ENCODE peak calls at places on chromosomes 2 and 18, in eight cellular contexts. O, P, X, B, C, E, D and Y are unnamed samples. For H3K4me1, the result is how much of the 10 kb centered on the place peaks cover.

GRCh38 chr18:13503839-13504238 is 222.5 kb downstream of the FAM210A start:
- DNase-seq in O (no peak), P (no peak), X (no peak), B (no peak), C (no peak), E (no peak), D (no peak), Y (no peak)

GRCh38 chr2:206092297-206092696 is 6.3 kb upstream of the INO80D start:
- DNase-seq in O (no peak), P (no peak), X (no peak), B (no peak), C (no peak), E (no peak), D (no peak), Y (no peak)

GRCh38 chr2:206296128-206296527 is 21.7 kb downstream of the ZDBF2 start:
- DNase-seq in O (peak), P (no peak), X (no peak), B (peak), C (no peak), E (no peak), D (no peak), Y (no peak)

GRCh38 chr2:223725494-223725893 is 111.9 kb downstream of the AP1S3 start:
- DNase-seq in O (peak), P (peak), X (peak), B (peak), C (no peak), E (peak), D (peak), Y (no peak)

GRCh38 chr2:159651884-159652283 is 35.5 kb upstream of the BAZ2B start:
- DNase-seq in O (no peak), P (no peak), X (no peak), B (no peak), C (no peak), E (no peak), D (no peak), Y (no peak)

GRCh38 chr2:205288681-205289080 is 393.6 kb upstream of the NRP2 start:
- DNase-seq in O (no peak), P (no peak), X (no peak), B (no peak), C (no peak), E (no peak), D (no peak), Y (no peak)

GRCh38 chr2:114127372-114127771 is 237.5 kb downstream of the ACTR3 start:
- DNase-seq in O (peak), P (no peak), X (no peak), B (no peak), C (no peak), E (no peak), D (no peak), Y (no peak)

GRCh38 chr2:217953011-217953481 is 49.7 kb downstream of the TNS1 start:
- DNase-seq in O (no peak), P (peak), X (peak), B (peak), C (no peak), E (no peak), D (no peak), Y (no peak)

GRCh38 chr2:207334631-207335371 is 169.1 kb upstream of the KLF7 start:
- DNase-seq in O (peak), P (peak), X (peak), B (peak), C (no peak), E (no peak), D (peak), Y (no peak)

GRCh38 chr2:152594792-152595191 is 122.5 kb downstream of the PRPF40A start:
- DNase-seq in O (no peak), P (no peak), X (no peak), B (peak), C (no peak), E (no peak), D (no peak), Y (no peak)

GRCh38 chr2:67842375-67842959 is 220.3 kb downstream of the C1D start:
- DNase-seq in O (no peak), P (no peak), X (no peak), B (no peak), C (no peak), E (no peak), D (no peak), Y (no peak)

GRCh38 chr2:529425-529824 is 147.8 kb downstream of the TMEM18 start:
- DNase-seq in O (peak), P (no peak), X (no peak), B (peak), C (no peak), E (no peak), D (no peak), Y (peak)

GRCh38 chr2:117523267-117523666 is 291.2 kb upstream of the DDX18 start:
- DNase-seq in O (no peak), P (peak), X (peak), B (peak), C (no peak), E (no peak), D (no peak), Y (no peak)

GRCh38 chr2:101230541-101230993 is 22.1 kb upstream of the CNOT11 start:
- DNase-seq in O (peak), P (no peak), X (no peak), B (peak), C (no peak), E (no peak), D (no peak), Y (no peak)

GRCh38 chr2:24926602-24927252 is 6.7 kb upstream of the ADCY3 start:
- DNase-seq in O (no peak), P (peak), X (peak), B (peak), C (no peak), E (no peak), D (peak), Y (peak)

GRCh38 chr2:201784547-201784946 is 3.8 kb upstream of the ALS2 start:
- DNase-seq in O (no peak), P (no peak), X (no peak), B (no peak), C (no peak), E (no peak), D (no peak), Y (no peak)

GRCh38 chr18:75364512-75364911 is 63.0 kb downstream of the SMIM21 start:
- DNase-seq in O (no peak), P (no peak), X (peak), B (no peak), C (no peak), E (no peak), D (no peak), Y (no peak)

GRCh38 chr18:30245756-30246515 is 796.6 kb downstream of the DSC3 start:
- DNase-seq in O (peak), P (no peak), X (no peak), B (no peak), C (no peak), E (no peak), D (no peak), Y (no peak)

GRCh38 chr2:152743004-152743403 is 24.6 kb downstream of the ARL6IP6 start:
- DNase-seq in O (peak), P (no peak), X (no peak), B (peak), C (no peak), E (peak), D (no peak), Y (no peak)

GRCh38 chr2:30113617-30114293 is 33.1 kb upstream of the YPEL5 start:
- DNase-seq in O (peak), P (no peak), X (peak), B (peak), C (no peak), E (no peak), D (no peak), Y (no peak)

GRCh38 chr2:226490172-226490571 is 309.4 kb downstream of the IRS1 start:
- DNase-seq in O (no peak), P (no peak), X (no peak), B (peak), C (no peak), E (no peak), D (no peak), Y (no peak)

GRCh38 chr18:36419188-36419912 is 121.8 kb downstream of the FHOD3 start:
- DNase-seq in O (peak), P (no peak), X (no peak), B (no peak), C (no peak), E (no peak), D (no peak), Y (no peak)

GRCh38 chr2:69798466-69798908 is 31.0 kb upstream of the GMCL1 start:
- DNase-seq in O (peak), P (peak), X (peak), B (no peak), C (no peak), E (no peak), D (no peak), Y (no peak)

GRCh38 chr2:236112466-236112865 is 55.7 kb downstream of the GBX2 start:
- DNase-seq in O (no peak), P (no peak), X (no peak), B (no peak), C (no peak), E (no peak), D (no peak), Y (no peak)

GRCh38 chr2:190181066-190181681 is 118.6 kb upstream of the MSTN start:
- DNase-seq in O (no peak), P (no peak), X (no peak), B (no peak), C (no peak), E (no peak), D (no peak), Y (no peak)

GRCh38 chr2:29769847-29770246 is 151.5 kb downstream of the ALK start:
- DNase-seq in O (no peak), P (no peak), X (no peak), B (no peak), C (no peak), E (no peak), D (no peak), Y (no peak)

GRCh38 chr2:149617057-149617456 is 29.5 kb upstream of the MMADHC start:
- DNase-seq in O (peak), P (no peak), X (no peak), B (peak), C (no peak), E (no peak), D (no peak), Y (no peak)

GRCh38 chr18:46555724-46556123 is 101.3 kb downstream of the LOXHD1 start:
- DNase-seq in O (no peak), P (no peak), X (no peak), B (peak), C (no peak), E (peak), D (peak), Y (no peak)

GRCh38 chr2:105385703-105386540 is 12.9 kb downstream of the FHL2 start:
- DNase-seq in O (no peak), P (no peak), X (no peak), B (no peak), C (no peak), E (no peak), D (no peak), Y (no peak)
- H3K4me1 ChIP-seq in O (under half), P (under half), X (under half), B (half or more), C (under half), E (under half), D (under half), Y (under half)

GRCh38 chr2:100142393-100142792 is at the start of gene AFF3:
- DNase-seq in O (no peak), P (no peak), X (no peak), B (no peak), C (no peak), E (no peak), D (no peak), Y (peak)

GRCh38 chr2:100140582-100140981 is 1.8 kb downstream of the AFF3 start:
- DNase-seq in O (no peak), P (no peak), X (no peak), B (no peak), C (no peak), E (no peak), D (no peak), Y (no peak)

GRCh38 chr2:100139114-100139513 is 3.3 kb downstream of the AFF3 start:
- DNase-seq in O (no peak), P (no peak), X (no peak), B (no peak), C (no peak), E (no peak), D (no peak), Y (no peak)

GRCh38 chr2:100137877-100138570 is 4.4 kb downstream of the AFF3 start:
- DNase-seq in O (no peak), P (no peak), X (no peak), B (no peak), C (no peak), E (no peak), D (no peak), Y (no peak)

DNA sequence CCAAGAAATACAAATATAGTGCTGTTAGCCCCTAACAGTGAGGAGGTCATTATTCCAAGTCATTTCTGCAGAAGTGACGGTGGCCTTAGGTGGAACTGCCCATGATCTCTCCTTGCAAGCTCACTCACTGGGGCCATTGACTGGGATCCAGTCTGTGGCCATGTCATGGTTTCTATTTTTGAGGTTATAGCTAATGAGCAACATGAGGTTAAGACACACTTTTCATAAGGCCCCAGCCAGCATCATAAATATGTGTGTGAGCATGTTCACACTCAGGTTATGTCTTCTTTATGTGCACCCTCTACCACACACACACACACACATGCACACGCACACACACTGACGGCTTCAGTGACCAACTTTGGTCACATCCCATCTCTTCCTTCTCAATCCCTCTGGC is 484 bp downstream of the AFF3 start:
- DNase-seq in O (no peak), P (no peak), X (no peak), B (no peak), C (no peak), E (no peak), D (no peak), Y (no peak)
- H3K4me1 ChIP-seq in O (under half), P (under half), X (under half), B (under half), C (under half), E (under half), D (under half), Y (under half)

GRCh38 chr2:28615691-28616090 is 119.8 kb downstream of the PLB1 start:
- DNase-seq in O (no peak), P (no peak), X (no peak), B (no peak), C (no peak), E (no peak), D (no peak), Y (no peak)
- H3K4me1 ChIP-seq in O (under half), P (under half), X (under half), B (under half), C (half or more), E (under half), D (under half), Y (half or more)

DNA sequence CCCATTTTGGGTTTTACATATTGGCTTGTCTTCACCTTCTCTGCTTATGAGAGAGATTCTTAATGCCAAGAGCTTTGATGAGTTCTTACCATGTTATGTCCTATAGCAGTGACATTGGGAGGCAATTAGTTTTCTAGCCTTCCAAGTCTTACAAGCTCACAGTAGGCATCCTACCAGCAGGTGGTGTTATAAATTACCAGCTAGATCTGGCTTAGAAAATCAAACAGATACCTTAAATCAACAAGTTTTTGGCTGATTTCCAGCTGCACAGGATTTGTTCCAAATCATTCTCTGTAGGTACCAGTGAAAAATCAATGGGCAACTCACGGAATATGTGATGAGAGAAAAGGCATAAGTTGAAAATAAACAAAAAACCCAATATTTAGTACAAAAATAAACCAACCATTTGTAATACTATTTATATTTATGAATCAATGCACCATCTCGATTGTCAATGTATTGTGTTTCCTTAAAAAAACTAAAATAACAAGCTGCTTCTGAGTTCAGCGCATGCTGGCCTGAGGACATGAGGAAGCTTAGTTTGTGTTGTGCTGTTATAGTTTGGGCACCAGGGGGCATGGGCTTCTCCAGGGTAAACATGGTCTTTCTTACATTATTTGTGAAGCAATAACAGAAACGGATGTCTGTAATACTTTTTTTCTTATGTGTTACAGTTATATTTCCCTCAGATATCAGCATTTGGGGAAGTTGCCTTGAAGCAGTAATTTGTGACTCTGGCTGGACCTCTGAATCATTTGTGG is 34.1 kb upstream of the NXPH2 start:
- DNase-seq in O (no peak), P (no peak), X (no peak), B (no peak), C (no peak), E (peak), D (peak), Y (no peak)
- H3K4me1 ChIP-seq in O (under half), P (under half), X (under half), B (under half), C (under half), E (under half), D (under half), Y (under half)

GRCh38 chr18:21652073-21652472 is 40.0 kb downstream of the SNRPD1 start:
- DNase-seq in O (no peak), P (no peak), X (no peak), B (no peak), C (no peak), E (no peak), D (no peak), Y (no peak)

DNA sequence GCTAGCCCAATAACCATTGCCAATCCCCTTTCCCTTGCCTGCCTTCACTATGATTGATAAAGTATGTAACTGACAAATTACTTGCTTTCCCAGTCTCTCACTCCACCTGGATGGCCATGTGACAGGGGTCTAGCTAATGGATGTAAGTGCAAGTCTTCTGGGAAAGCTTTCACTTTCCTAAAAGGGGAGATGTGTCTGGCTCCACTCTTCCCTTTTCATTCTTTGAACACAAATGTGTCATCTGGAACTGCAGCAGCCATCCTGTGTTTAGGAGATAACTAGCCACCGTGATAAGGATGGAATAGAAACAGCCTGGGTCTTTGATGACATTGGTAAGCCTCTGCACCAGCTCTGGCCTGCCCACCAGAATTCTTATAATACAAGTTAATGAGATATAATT is 38.2 kb downstream of the SNRPD1 start:
- DNase-seq in O (no peak), P (no peak), X (no peak), B (no peak), C (no peak), E (peak), D (no peak), Y (no peak)
- H3K4me1 ChIP-seq in O (under half), P (under half), X (under half), B (under half), C (under half), E (under half), D (under half), Y (under half)

GRCh38 chr2:221514305-221515040 is 57.6 kb downstream of the EPHA4 start:
- DNase-seq in O (no peak), P (no peak), X (no peak), B (no peak), C (no peak), E (no peak), D (no peak), Y (no peak)
- H3K4me1 ChIP-seq in O (under half), P (under half), X (under half), B (under half), C (under half), E (under half), D (under half), Y (under half)

GRCh38 chr2:85865539-85866164 is 23.1 kb downstream of the ST3GAL5 start:
- DNase-seq in O (no peak), P (no peak), X (no peak), B (peak), C (no peak), E (no peak), D (no peak), Y (no peak)
- H3K4me1 ChIP-seq in O (under half), P (under half), X (under half), B (under half), C (under half), E (under half), D (under half), Y (half or more)

DNA sequence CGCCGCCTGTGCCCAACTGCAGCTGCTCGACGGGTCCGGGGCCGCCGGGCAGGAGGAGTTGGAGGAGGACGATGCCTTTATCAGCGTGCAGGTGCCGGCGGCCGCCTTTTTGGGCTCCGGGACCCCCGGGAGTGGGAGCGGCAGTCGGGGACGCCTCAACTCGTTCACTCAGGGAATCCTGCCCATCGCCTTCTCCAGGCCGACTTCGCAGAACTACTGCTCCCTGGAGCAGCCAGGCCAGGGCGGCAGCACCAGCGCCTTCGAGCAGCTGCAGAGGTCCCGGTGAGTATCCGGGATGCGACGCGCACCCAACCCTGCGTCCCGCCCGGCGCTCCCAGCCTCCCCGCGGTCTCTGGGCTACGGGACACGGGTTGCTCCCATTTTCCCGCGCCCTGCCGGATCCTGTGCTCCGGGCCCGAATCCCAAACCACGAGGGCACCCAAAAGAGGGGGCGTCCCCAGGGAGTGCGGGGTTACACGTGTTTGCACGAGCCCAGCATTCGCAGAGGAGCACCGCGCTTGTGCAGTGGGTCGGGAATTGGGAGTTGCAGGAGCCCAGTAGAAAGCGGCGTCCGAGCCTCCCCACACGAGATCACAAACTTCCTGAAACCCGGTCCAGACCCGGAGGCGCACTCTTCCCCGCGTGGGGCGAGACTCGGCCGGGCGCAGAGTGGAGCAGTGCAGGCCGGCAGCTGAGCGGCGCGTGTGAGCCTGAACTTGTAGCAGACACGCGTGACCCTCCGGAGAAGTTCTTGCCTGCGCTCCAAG is 1.2 kb downstream of the CABLES1 start:
- DNase-seq in O (peak), P (peak), X (no peak), B (peak), C (no peak), E (no peak), D (peak), Y (peak)
- H3K4me1 ChIP-seq in O (under half), P (under half), X (under half), B (under half), C (under half), E (under half), D (under half), Y (under half)

DNA sequence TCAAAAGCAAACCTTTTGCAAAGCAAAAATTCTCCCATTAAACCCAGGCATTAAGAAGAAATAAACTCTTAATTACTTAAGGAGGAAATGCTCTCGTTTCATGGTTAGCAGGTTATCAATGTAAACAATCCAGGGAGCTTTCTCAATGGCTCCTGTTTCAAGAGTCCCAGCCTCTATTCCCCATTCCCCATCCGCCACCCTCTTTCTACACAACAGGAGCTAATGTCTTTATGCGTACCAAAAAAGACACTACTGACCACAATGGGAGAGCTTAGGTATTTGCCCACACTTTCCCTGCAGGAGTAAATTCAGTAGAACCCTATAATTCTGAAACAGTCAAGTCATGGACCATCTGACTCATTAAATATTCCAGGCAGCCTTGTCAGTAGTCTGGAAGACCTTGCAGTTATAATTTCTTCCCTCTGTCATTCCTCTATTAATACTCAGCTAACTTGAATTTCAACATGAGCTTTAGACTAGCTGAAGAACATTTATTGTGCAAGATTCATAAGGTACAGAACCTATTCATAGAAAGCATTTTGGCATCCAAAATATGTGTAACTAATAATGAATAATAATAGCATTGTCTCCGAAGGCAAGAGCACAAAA is 48.6 kb downstream of the SLC8A1 start:
- DNase-seq in O (peak), P (no peak), X (no peak), B (peak), C (no peak), E (no peak), D (no peak), Y (no peak)
- H3K4me1 ChIP-seq in O (half or more), P (under half), X (under half), B (under half), C (under half), E (under half), D (under half), Y (under half)